ENCODE peak calls at places on chromosomes 7 and 10, in four cellular contexts. L, E, J and Y are unnamed samples.

GRCh38 chr10:25068152-25069058 is 52.0 kb downstream of the THNSL1 start:
- DNase-seq in L (no peak), E (no peak), J (peak; percentile 66), Y (no peak)

GRCh38 chr10:16717617-16718395 is 99.4 kb downstream of the RSU1 start:
- DNase-seq in L (no peak), E (no peak), J (no peak), Y (no peak)

GRCh38 chr10:73840056-73840402 is 28.6 kb upstream of the NDST2 start:
- DNase-seq in L (no peak), E (no peak), J (no peak), Y (no peak)

GRCh38 chr10:111811515-111811914 is 372.1 kb downstream of the GPAM start:
- DNase-seq in L (no peak), E (no peak), J (no peak), Y (no peak)

GRCh38 chr7:131254211-131254610 is 73.5 kb upstream of the MKLN1 start:
- DNase-seq in L (no peak), E (no peak), J (no peak), Y (no peak)

GRCh38 chr7:104160375-104160774 is 47.4 kb downstream of the ORC5 start:
- DNase-seq in L (peak; percentile 18), E (no peak), J (no peak), Y (peak; percentile 28)

GRCh38 chr10:130050008-130050407 is 60.6 kb downstream of the C10orf143 start:
- DNase-seq in L (no peak), E (no peak), J (no peak), Y (no peak)

GRCh38 chr7:90384433-90384832 is 18.8 kb upstream of the CLDN12 start:
- DNase-seq in L (no peak), E (no peak), J (no peak), Y (no peak)

GRCh38 chr10:70145166-70145665 is 1.3 kb downstream of the TYSND1 start:
- DNase-seq in L (no peak), E (peak; percentile 28), J (no peak), Y (no peak)

GRCh38 chr10:126199221-126199998 is 188.9 kb downstream of the ADAM12 start:
- DNase-seq in L (peak; percentile 22), E (peak; percentile 85), J (no peak), Y (peak; percentile 38)

GRCh38 chr10:118096022-118096421 is 49.3 kb upstream of the RAB11FIP2 start:
- DNase-seq in L (no peak), E (no peak), J (no peak), Y (no peak)

GRCh38 chr10:88702848-88703597 is 3.0 kb upstream of the LIPK start:
- DNase-seq in L (no peak), E (peak; percentile 40), J (peak; percentile 72), Y (no peak)

GRCh38 chr10:29926649-29927048 is 132.7 kb downstream of the JCAD start:
- DNase-seq in L (no peak), E (no peak), J (no peak), Y (no peak)

GRCh38 chr7:21611129-21611528 is 68.3 kb downstream of the DNAH11 start:
- DNase-seq in L (no peak), E (no peak), J (no peak), Y (no peak)

DNA sequence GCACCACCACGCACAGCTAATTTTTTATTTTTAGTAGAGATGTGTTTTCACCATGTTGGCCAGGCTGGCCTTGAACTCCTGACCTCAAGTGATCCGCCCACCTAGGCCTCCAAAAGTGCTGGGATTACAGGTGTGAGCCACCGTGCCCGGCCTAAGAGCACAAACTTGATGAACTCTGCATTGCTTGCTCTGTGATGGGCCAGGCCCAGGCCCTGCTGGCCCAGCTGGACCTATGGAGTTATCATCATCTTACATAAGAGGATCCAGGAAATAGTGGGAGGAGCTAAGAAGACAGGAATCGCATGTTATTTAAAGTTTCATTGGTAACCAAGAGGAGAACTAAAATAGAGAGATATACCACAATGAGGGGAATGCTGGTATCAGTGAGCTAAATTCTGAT is 86.9 kb downstream of the DAGLB start:
- DNase-seq in L (no peak), E (no peak), J (peak; percentile 31), Y (peak; percentile 59)
- TF ChIP-seq MYC in L (no peak), E (no peak), J (no peak), Y (no peak)

GRCh38 chr10:93352638-93353383 is 129.3 kb downstream of the MYOF start:
- DNase-seq in L (peak; percentile 45), E (peak; percentile 38), J (peak; percentile 42), Y (peak; percentile 59)

GRCh38 chr10:93356516-93356915 is 125.6 kb downstream of the MYOF start:
- DNase-seq in L (no peak), E (no peak), J (no peak), Y (no peak)

GRCh38 chr10:93357680-93358079 is 124.5 kb downstream of the MYOF start:
- DNase-seq in L (peak; percentile 26), E (peak; percentile 35), J (peak; percentile 43), Y (peak; percentile 66)
- TF ChIP-seq MYC in L (no peak), E (no peak), J (no peak), Y (no peak)

DNA sequence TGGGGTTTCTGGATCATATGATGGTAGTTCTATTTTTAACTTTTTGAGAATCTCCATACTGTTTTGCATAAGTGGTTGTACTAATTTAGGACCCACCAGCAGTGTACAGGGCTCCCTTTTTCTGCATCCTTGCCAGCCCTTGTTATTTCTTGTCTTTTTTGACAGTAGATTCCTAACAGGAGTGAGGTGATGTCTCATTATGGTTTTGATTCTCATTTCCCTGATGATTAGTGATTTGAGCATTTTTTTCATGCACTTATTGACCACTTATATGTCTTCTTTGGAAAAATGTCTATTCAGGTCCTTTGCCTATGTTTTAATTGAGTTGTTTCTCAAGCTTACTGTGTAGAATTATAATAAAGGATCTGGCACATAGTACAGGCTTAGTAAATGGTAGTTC is 238.8 kb upstream of the BMPER start:
- DNase-seq in L (no peak), E (no peak), J (no peak), Y (no peak)
- TF ChIP-seq MYC in L (no peak), E (no peak), J (no peak), Y (no peak)

GRCh38 chr7:105652359-105652993 is 71.2 kb upstream of the EFCAB10 start:
- DNase-seq in L (peak; percentile 88), E (peak; percentile 90), J (peak; percentile 62), Y (peak; percentile 75)
- TF ChIP-seq MYC in L (no peak), E (no peak), J (no peak), Y (no peak)

DNA sequence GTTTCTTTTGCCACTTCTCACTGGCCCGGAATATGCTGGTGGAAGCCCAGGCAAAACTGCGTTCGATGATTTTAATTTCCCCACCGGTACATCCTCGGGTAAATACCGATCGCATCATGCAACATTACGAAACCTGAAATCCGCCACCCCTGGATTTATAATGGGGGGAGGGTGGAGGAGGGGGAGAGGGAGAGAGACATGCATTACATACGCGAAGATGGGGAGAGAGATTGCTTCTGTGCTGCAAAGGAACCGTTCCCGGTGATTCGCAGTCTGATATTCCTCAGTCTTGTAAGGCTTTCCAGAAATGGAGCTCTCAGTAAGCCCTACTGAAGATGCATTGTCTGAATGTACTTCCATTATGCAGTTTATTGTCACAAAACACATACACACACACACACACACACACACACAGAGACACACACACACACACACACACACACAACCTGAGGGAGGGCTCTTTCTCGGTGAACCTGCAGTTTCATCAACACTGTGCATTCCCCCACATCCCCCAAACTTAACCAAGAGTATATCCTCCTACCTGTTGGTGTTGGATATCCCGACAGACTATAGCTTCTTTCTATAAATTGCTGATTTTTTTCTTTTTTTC is 741 bp downstream of the GPR85 start:
- DNase-seq in L (no peak), E (no peak), J (no peak), Y (peak; percentile 62)
- TF ChIP-seq MYC in L (no peak), E (no peak), J (no peak), Y (no peak)

DNA sequence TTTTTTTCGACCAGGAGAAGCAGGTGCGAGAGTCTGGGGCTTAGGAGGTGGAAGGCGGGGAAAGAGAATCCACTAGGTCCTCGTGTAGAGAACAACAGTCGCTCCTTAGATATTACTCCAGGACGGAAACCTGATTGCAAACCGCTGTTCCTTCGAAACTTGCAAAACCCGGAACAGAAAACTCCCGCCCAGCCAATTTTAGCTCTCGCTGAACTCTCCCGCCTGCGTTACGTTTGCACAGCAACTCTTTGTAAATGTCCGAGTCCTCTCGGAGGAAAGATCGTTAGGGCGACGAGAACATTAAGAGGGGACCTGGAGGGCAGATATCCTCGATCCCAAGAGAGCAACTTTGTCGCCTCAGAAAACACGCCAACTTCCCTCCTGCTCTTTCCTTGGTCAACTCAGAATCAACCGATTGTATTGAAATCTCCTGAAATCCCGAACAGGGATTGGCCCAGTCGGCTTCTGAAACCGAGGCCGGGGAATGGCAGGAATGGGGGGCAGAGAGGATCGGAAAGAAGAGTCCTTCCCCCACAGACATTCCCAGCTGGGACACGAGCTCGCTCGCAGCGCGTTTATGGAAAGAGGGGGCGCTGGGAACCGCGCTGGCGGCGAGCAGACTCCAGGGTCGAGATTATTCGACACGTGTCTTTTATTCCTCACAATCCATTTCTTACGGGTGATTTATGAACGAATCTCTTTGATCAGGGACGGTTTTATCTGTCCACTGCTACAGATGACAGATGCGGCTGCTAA is 9.9 kb downstream of the TWIST1 start:
- DNase-seq in L (no peak), E (no peak), J (no peak), Y (peak; percentile 56)
- TF ChIP-seq MYC in L (no peak), E (no peak), J (no peak), Y (no peak)

DNA sequence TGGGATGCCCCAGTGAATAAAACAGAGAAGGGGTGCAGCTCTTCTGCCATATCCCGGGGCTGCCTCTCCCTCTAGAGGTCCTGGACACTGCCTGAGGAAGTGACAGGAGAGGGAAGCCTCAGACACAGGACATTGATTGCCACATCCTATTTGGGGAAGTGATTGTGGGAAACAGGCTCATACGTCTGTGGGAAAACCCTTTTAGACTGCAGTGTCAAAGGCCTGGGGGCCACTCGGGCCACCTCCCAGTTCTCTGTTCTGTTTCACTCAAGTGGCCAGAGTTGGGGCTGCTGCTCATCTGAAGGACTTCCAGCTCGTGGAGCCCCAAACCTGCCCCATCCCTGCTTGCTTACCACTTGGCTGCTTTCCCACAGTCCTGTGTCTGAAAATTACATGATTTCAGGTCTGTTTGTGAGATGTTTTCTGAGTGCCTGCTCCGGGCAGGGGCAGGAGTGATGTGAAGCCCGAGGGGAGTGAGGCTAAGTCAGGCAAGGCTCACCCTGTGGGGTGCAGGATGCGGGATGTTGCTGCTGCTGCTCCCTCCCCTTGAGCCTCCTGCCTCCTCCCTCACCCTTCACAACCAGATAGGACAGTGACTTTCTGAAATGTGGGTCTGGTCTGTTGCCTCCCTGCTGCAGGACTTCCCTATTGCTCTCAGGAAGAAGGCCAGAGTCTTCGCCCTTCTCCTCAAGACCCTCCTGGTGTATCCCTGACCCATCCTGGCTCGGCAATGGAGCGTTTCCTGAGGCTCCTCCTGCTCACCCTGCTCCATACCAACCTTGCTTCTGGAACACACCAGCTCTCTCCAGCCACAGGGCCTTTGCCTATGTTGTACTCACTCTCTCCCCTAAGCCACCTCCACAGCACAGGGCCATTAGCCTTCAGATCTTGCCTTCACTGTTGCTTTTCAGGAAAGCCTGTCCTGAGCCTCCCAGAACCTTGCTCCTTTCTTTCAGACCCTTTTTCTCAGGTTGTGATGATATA is 58.4 kb downstream of the NEURL1 start:
- DNase-seq in L (no peak), E (no peak), J (no peak), Y (peak; percentile 58)
- TF ChIP-seq MYC in L (no peak), E (no peak), J (no peak), Y (no peak)